ENCODE peak calls at places on chromosomes 4 and X, in nine cellular contexts. D, S, Q, F, X, N, W, O and U are unnamed samples.

GRCh38 chr4:18669390-18669789 is 647.8 kb upstream of the LCORL start:
- DNase-seq in Q (no peak), D (no peak), N (no peak), O (no peak), X (no peak), S (no peak), W (no peak), F (no peak), U (no peak)

GRCh38 chrX:23736030-23736429 is 7.0 kb downstream of the ACOT9 start:
- DNase-seq in X (no peak), O (no peak), S (no peak), D (no peak), Q (no peak), N (no peak), F (no peak), W (no peak), U (no peak)

GRCh38 chr4:169485791-169486742 is 126.3 kb downstream of the NEK1 start:
- DNase-seq in Q (peak), O (no peak), D (peak), F (peak), X (no peak), W (no peak), S (peak), N (peak), U (no peak)

GRCh38 chr4:176526704-176527103 is 206.9 kb downstream of the SPCS3 start:
- DNase-seq in Q (no peak), S (no peak), O (no peak), W (no peak), D (no peak), N (no peak), F (no peak), X (no peak), U (no peak)

GRCh38 chr4:77393981-77394380 is 211.6 kb upstream of the CXCL13 start:
- DNase-seq in N (no peak), O (no peak), D (no peak), Q (no peak), S (no peak), X (no peak), F (no peak), W (no peak), U (no peak)

GRCh38 chr4:1981251-1982055 is 27.3 kb downstream of the NELFA start:
- DNase-seq in D (no peak), X (no peak), W (peak), N (no peak), Q (no peak), O (no peak), S (peak), F (no peak), U (no peak)

GRCh38 chr4:119172223-119172622 is 36.6 kb downstream of the MYOZ2 start:
- DNase-seq in S (peak), X (no peak), Q (no peak), D (no peak), W (no peak), F (no peak), N (no peak), O (no peak), U (no peak)

GRCh38 chr4:119746951-119747350 is 118.3 kb upstream of the PDE5A start:
- DNase-seq in O (no peak), X (no peak), S (peak), D (no peak), W (no peak), Q (no peak), N (no peak), F (no peak), U (no peak)

GRCh38 chrX:21781525-21781924 is 23.6 kb upstream of the SMPX start:
- DNase-seq in X (no peak), N (no peak), F (no peak), D (no peak), O (peak), W (no peak), S (no peak), Q (no peak), U (no peak)

GRCh38 chr4:128570380-128570779 is 239.1 kb upstream of the JADE1 start:
- DNase-seq in O (no peak), S (peak), Q (no peak), D (peak), N (peak), W (no peak), F (no peak), X (no peak), U (no peak)

GRCh38 chrX:114611018-114611619 is 27.2 kb downstream of the HTR2C start:
- DNase-seq in S (peak), F (peak), Q (peak), D (peak), X (no peak), N (no peak), W (no peak), O (no peak), U (peak)

GRCh38 chr4:156378053-156378665 is 424.5 kb upstream of the CTSO start:
- DNase-seq in Q (peak), X (no peak), O (peak), N (peak), S (peak), F (peak), W (no peak), D (peak), U (no peak)